ENCODE peak calls at places on chromosomes 6 and 20, in seven cellular contexts. E is tibial artery; F is left lung; N is cardiac muscle cell; R is HCT116; Y is pancreas; A is CD4-positive, alpha-beta memory T cell. D is an unnamed sample. For H3K27me3, the result is how much of the 10 kb centered on the place peaks cover.

GRCh38 chr6:37029249-37029959 is 23.9 kb downstream of the FGD2 start:
- DNase-seq in F (peak), Y (peak), N (peak), R (peak), A (peak), E (peak), D (no peak)

GRCh38 chr20:3092611-3093379 is 8.3 kb upstream of the AVP start:
- DNase-seq in R (no peak), F (peak), A (peak), Y (no peak), N (peak), E (no peak), D (peak)

GRCh38 chr20:43361526-43361925 is 96.2 kb upstream of the SRSF6 start:
- DNase-seq in E (no peak), N (no peak), F (no peak), A (no peak), Y (no peak), R (no peak), D (no peak)

GRCh38 chr6:144659202-144659731 is 374.1 kb downstream of the UTRN start:
- DNase-seq in F (peak), A (peak), R (no peak), Y (no peak), E (no peak), N (peak), D (no peak)

GRCh38 chr6:21828689-21829088 is 235.1 kb downstream of the SOX4 start:
- DNase-seq in E (no peak), Y (no peak), A (no peak), F (no peak), N (no peak), R (no peak), D (no peak)

GRCh38 chr6:131949615-131949908 is 1.6 kb downstream of the CCN2 start:
- DNase-seq in R (no peak), F (no peak), Y (no peak), A (no peak), E (no peak), N (peak), D (no peak)

GRCh38 chr6:66421570-66421969 is 714.5 kb upstream of the EYS start:
- DNase-seq in F (no peak), R (no peak), N (peak), E (no peak), Y (no peak), A (no peak), D (no peak)

GRCh38 chr6:6227896-6228295 is 92.6 kb downstream of the F13A1 start:
- DNase-seq in Y (no peak), A (no peak), N (no peak), E (no peak), F (no peak), R (no peak), D (no peak)

GRCh38 chr6:113969888-113970807 is 800 bp downstream of the HDAC2 start:
- DNase-seq in A (peak), E (peak), R (no peak), F (peak), N (peak), Y (peak), D (peak)

GRCh38 chr20:62282877-62283503 is 19.8 kb upstream of the ADRM1 start:
- DNase-seq in A (no peak), R (no peak), F (no peak), Y (no peak), E (no peak), N (no peak), D (no peak)

GRCh38 chr6:83127976-83128375 is 60.5 kb downstream of the DOP1A start:
- DNase-seq in E (no peak), R (no peak), N (no peak), F (no peak), A (no peak), Y (no peak), D (no peak)

GRCh38 chr6:104881964-104882668 is 22.4 kb upstream of the HACE1 start:
- DNase-seq in N (no peak), F (no peak), Y (no peak), R (no peak), E (no peak), A (no peak), D (no peak)

GRCh38 chr6:143331362-143331761 is 119.1 kb downstream of the ADAT2 start:
- DNase-seq in R (no peak), N (no peak), E (no peak), A (no peak), F (no peak), Y (no peak), D (no peak)

GRCh38 chr20:44025756-44026155 is 111.1 kb downstream of the TOX2 start:
- DNase-seq in R (no peak), F (no peak), A (no peak), Y (no peak), E (no peak), N (no peak), D (no peak)

GRCh38 chr6:16947461-16948159 is 154.2 kb upstream of the STMND1 start:
- DNase-seq in N (peak), R (peak), Y (no peak), E (no peak), F (no peak), A (no peak), D (no peak)

GRCh38 chr6:8029243-8029870 is 34.8 kb downstream of the BLOC1S5 start:
- DNase-seq in Y (no peak), R (no peak), F (no peak), A (no peak), N (peak), E (no peak), D (no peak)

GRCh38 chr20:4320284-4320683 is 304.9 kb upstream of the RNF24 start:
- DNase-seq in F (no peak), A (no peak), R (no peak), N (no peak), Y (peak), E (no peak), D (no peak)

GRCh38 chr6:107661291-107661690 is 162.8 kb downstream of the SCML4 start:
- DNase-seq in F (no peak), Y (peak), N (no peak), A (no peak), E (no peak), R (no peak), D (no peak)

GRCh38 chr20:62902926-62903615 is 23.2 kb downstream of the DIDO1 start:
- DNase-seq in F (no peak), E (no peak), A (no peak), Y (no peak), N (no peak), R (no peak), D (no peak)

GRCh38 chr6:408599-409102 is 17.1 kb downstream of the IRF4 start:
- DNase-seq in F (no peak), R (peak), Y (peak), N (peak), A (no peak), E (no peak), D (no peak)

GRCh38 chr6:28965706-28966105 is 39.4 kb downstream of the ZNF311 start:
- DNase-seq in F (no peak), Y (no peak), A (no peak), R (no peak), E (no peak), N (no peak), D (no peak)

GRCh38 chr6:44734886-44735630 is 347.6 kb downstream of the CDC5L start:
- DNase-seq in Y (no peak), E (no peak), R (no peak), N (no peak), A (no peak), F (no peak), D (no peak)

GRCh38 chr6:130167655-130168054 is 55.1 kb downstream of the SAMD3 start:
- DNase-seq in R (no peak), N (peak), F (no peak), A (no peak), Y (no peak), E (no peak), D (no peak)

GRCh38 chr20:50312002-50312681 is 121.5 kb downstream of the CEBPB start:
- DNase-seq in F (no peak), E (peak), A (no peak), Y (no peak), R (no peak), N (no peak), D (no peak)

GRCh38 chr20:51481311-51481997 is 61.1 kb downstream of the NFATC2 start:
- DNase-seq in Y (no peak), R (no peak), N (no peak), A (peak), F (no peak), E (peak), D (no peak)

GRCh38 chr20:16128538-16129106 is 444.6 kb downstream of the KIF16B start:
- DNase-seq in N (no peak), R (no peak), F (no peak), A (no peak), E (no peak), Y (no peak), D (no peak)

GRCh38 chr6:40536442-40536841 is 50.7 kb downstream of the LRFN2 start:
- DNase-seq in R (no peak), A (no peak), Y (no peak), E (no peak), F (no peak), N (peak), D (no peak)

GRCh38 chr6:92864966-92865555 is 554.3 kb downstream of the EPHA7 start:
- DNase-seq in E (no peak), Y (no peak), N (no peak), A (no peak), F (no peak), R (no peak), D (no peak)

GRCh38 chr20:51434556-51435256 is 107.8 kb downstream of the NFATC2 start:
- DNase-seq in N (peak), E (no peak), R (peak), F (no peak), A (no peak), Y (no peak), D (no peak)

GRCh38 chr6:106356382-106356781 is 4.1 kb upstream of the CRYBG1 start:
- DNase-seq in R (no peak), Y (no peak), A (no peak), N (no peak), F (no peak), E (no peak), D (no peak)

GRCh38 chr20:61931476-61932198 is 134.0 kb downstream of the TAF4 start:
- DNase-seq in F (no peak), R (no peak), N (no peak), E (peak), Y (peak), A (no peak), D (no peak)

GRCh38 chr6:157258878-157259277 is 64.4 kb downstream of the TMEM242 start:
- DNase-seq in F (no peak), E (no peak), N (no peak), A (peak), R (no peak), Y (no peak), D (no peak)

GRCh38 chr6:15077964-15078363 is 167.9 kb upstream of the JARID2 start:
- DNase-seq in N (no peak), A (no peak), F (no peak), E (no peak), R (no peak), Y (no peak), D (no peak)

GRCh38 chr6:161038229-161039003 is 46.8 kb downstream of the MAP3K4 start:
- DNase-seq in A (no peak), R (peak), E (no peak), F (no peak), Y (no peak), N (peak), D (no peak)
- H3K27ac ChIP-seq in A (no peak), R (peak), E (no peak), F (peak), Y (no peak), N (no peak), D (no peak)

GRCh38 chr6:27777614-27778355 is 134.4 kb downstream of the OR2B2 start:
- DNase-seq in N (no peak), Y (no peak), F (no peak), E (no peak), A (no peak), R (no peak), D (no peak)
- H3K27me3 ChIP-seq in N (under half), Y (under half), F (under half), E (under half), A (under half), R (under half), D (under half)

GRCh38 chr6:158561938-158562337 is 2.0 kb downstream of the TMEM181 start:
- DNase-seq in A (no peak), E (peak), Y (no peak), R (no peak), F (no peak), N (no peak), D (no peak)

GRCh38 chr6:158566207-158566818 is 6.4 kb downstream of the TMEM181 start:
- DNase-seq in N (no peak), Y (no peak), E (no peak), A (no peak), R (no peak), F (no peak), D (no peak)

GRCh38 chr6:158565122-158565429 is 5.2 kb downstream of the TMEM181 start:
- DNase-seq in R (no peak), A (no peak), N (no peak), F (no peak), E (no peak), Y (no peak), D (no peak)

GRCh38 chr6:158565482-158566040 is 5.7 kb downstream of the TMEM181 start:
- DNase-seq in E (no peak), F (no peak), Y (no peak), A (no peak), R (no peak), N (no peak), D (no peak)

GRCh38 chr6:158564243-158565121 is 4.6 kb downstream of the TMEM181 start:
- DNase-seq in N (no peak), R (no peak), F (no peak), A (peak), Y (no peak), E (no peak), D (peak)
- H3K27ac ChIP-seq in N (no peak), R (no peak), F (no peak), A (peak), Y (no peak), E (no peak), D (no peak)

GRCh38 chr6:27205375-27206278 is 41.9 kb upstream of the PRSS16 start:
- DNase-seq in Y (no peak), N (peak), R (no peak), A (peak), F (no peak), E (no peak), D (no peak)
- H3K27me3 ChIP-seq in Y (under half), N (half or more), R (under half), A (under half), F (half or more), E (under half), D (under half)

DNA sequence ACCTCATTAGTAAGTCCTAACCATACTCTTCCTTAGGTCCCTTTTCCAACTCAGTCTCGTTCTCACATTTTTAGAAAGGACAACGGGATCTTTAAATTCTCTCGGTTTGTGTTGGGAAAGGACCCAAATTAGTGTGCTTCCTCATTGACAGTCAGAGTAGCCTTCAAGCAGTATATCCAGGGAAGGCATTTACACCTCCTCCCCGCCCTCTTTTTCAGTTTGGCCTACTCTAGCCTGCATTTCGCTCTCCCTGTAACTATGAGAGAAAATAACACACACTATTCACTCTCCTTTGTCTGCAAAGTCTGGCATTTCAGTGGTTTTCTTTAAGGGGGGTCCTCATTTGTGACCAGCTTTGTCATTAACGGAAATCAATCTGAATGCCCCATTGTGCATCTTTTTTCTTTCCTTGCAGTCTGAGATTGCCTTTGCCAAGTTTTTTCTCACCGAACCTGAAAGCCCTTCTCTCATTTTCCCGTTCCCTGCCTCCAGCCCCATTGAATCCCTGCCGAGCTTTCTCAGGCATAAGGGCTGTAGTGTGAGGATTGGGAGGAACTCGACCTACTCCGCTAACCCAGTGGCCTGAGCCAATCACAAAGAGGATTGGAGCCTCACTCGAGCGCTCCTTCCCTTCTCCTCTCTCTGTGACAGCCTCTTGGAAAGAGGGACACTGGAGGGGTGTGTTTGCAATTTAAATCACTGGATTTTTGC is 400 bp upstream of the FABP7 start:
- DNase-seq in F (no peak), R (no peak), N (no peak), Y (no peak), E (no peak), A (no peak), D (no peak)
- H3K27ac ChIP-seq in F (no peak), R (no peak), N (no peak), Y (no peak), E (no peak), A (no peak), D (no peak)

GRCh38 chr6:84777888-84778287 is 13.5 kb upstream of the TBX18 start:
- DNase-seq in E (no peak), N (no peak), Y (no peak), A (no peak), R (no peak), F (no peak), D (no peak)
- H3K27me3 ChIP-seq in E (under half), N (half or more), Y (under half), A (under half), R (under half), F (half or more), D (under half)

GRCh38 chr20:17339000-17339399 is 112.2 kb downstream of the PCSK2 start:
- DNase-seq in Y (no peak), N (no peak), F (no peak), A (no peak), E (no peak), R (no peak), D (no peak)

GRCh38 chr20:17344775-17345174 is 117.9 kb downstream of the PCSK2 start:
- DNase-seq in R (no peak), Y (no peak), E (no peak), A (no peak), F (no peak), N (no peak), D (no peak)

GRCh38 chr20:17343091-17343490 is 116.3 kb downstream of the PCSK2 start:
- DNase-seq in F (no peak), E (no peak), N (no peak), R (no peak), Y (no peak), A (no peak), D (no peak)

GRCh38 chr20:17345321-17345720 is 118.5 kb downstream of the PCSK2 start:
- DNase-seq in N (no peak), F (no peak), Y (no peak), R (no peak), A (no peak), E (no peak), D (no peak)

GRCh38 chr20:17343631-17344447 is 117.0 kb downstream of the PCSK2 start:
- DNase-seq in Y (no peak), F (no peak), N (no peak), R (no peak), E (no peak), A (no peak), D (no peak)
- H3K27ac ChIP-seq in Y (no peak), F (no peak), N (no peak), R (no peak), E (no peak), A (no peak), D (no peak)